ENCODE peak calls at places on chromosome 1, in four cellular contexts. P, Y, A and S are unnamed samples. For H3K4me1, the result is how much of the 10 kb centered on the place peaks cover.

GRCh38 chr1:169890761-169891538 is 2.7 kb downstream of the SCYL3 start:
- DNase-seq in P (no peak), A (no peak), Y (no peak), S (no peak)

GRCh38 chr1:37616330-37616729 is 18.4 kb downstream of the RSPO1 start:
- DNase-seq in A (no peak), P (no peak), Y (no peak), S (no peak)

GRCh38 chr1:218412181-218412580 is 67.0 kb downstream of the TGFB2 start:
- DNase-seq in A (no peak), Y (no peak), P (no peak), S (no peak)

GRCh38 chr1:58584082-58584895 is 7.2 kb upstream of the TACSTD2 start:
- DNase-seq in A (no peak), P (peak), Y (peak), S (no peak)

GRCh38 chr1:78607334-78607927 is 12.8 kb upstream of the IFI44L start:
- DNase-seq in Y (no peak), A (no peak), P (no peak), S (no peak)

GRCh38 chr1:117828206-117828605 is 101.2 kb downstream of the GDAP2 start:
- DNase-seq in Y (peak), A (peak), P (no peak), S (no peak)

GRCh38 chr1:11051781-11052510 is 4.9 kb upstream of the MASP2 start:
- DNase-seq in A (no peak), P (no peak), Y (no peak), S (no peak)

GRCh38 chr1:214859647-214860046 is 222.9 kb upstream of the KCNK2 start:
- DNase-seq in A (peak), Y (no peak), P (no peak), S (no peak)

GRCh38 chr1:184888505-184888904 is 85.8 kb downstream of the NIBAN1 start:
- DNase-seq in P (no peak), Y (no peak), A (no peak), S (no peak)

GRCh38 chr1:155969377-155969791 is 9.0 kb downstream of the ARHGEF2 start:
- DNase-seq in A (peak), P (no peak), Y (no peak), S (no peak)

GRCh38 chr1:221630236-221630635 is 111.7 kb downstream of the DUSP10 start:
- DNase-seq in A (no peak), P (no peak), Y (no peak), S (no peak)

GRCh38 chr1:17224434-17224833 is 19.5 kb downstream of the PADI1 start:
- DNase-seq in A (no peak), P (no peak), Y (no peak), S (no peak)

GRCh38 chr1:46612937-46613660 is 3.5 kb downstream of the MOB3C start:
- DNase-seq in P (no peak), A (peak), Y (peak), S (no peak)
- TF ChIP-seq POLR2A in P (no peak), A (no peak), Y (no peak), S (no peak)

GRCh38 chr1:2535455-2535854 is 5.4 kb upstream of the HES5 start:
- DNase-seq in P (no peak), A (peak), Y (no peak), S (no peak)
- H3K4me1 ChIP-seq in P (half or more), A (under half), Y (under half), S (under half)

GRCh38 chr1:188023206-188023605 is 1194.5 kb downstream of the PLA2G4A start:
- DNase-seq in A (no peak), P (no peak), Y (no peak), S (no peak)

GRCh38 chr1:188022661-188023060 is 1193.9 kb downstream of the PLA2G4A start:
- DNase-seq in Y (no peak), P (no peak), A (no peak), S (no peak)

DNA sequence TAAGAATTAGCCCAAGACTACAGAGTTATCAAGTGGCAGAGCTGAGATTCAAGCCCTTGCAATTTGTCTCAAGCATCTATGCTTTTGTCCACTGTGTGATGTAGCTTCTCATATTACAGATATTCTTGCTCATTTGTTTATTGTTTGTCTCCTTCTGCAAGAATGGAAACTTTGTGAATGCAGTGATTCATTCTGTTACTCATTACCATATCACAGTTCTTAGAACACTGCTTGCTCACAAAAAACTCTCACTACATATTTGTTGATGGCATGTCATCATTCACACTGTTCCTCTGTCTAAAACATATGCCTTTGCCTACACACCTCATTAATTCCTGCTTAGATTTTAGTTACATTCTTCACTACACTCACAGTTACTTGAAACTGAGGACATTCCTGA is 1198.9 kb downstream of the PLA2G4A start:
- DNase-seq in P (no peak), Y (no peak), A (no peak), S (no peak)
- TF ChIP-seq EP300 in P (no peak), Y (no peak), A (no peak), S (no peak)

GRCh38 chr1:173476664-173477285 is 360 bp upstream of the PRDX6 start:
- DNase-seq in Y (peak), P (peak), A (peak), S (peak)
- TF ChIP-seq POLR2A in Y (peak), P (no peak), A (no peak), S (peak)

GRCh38 chr1:160623860-160624259 is 23.0 kb downstream of the SLAMF1 start:
- DNase-seq in P (no peak), Y (no peak), A (no peak), S (peak)
- H3K4me1 ChIP-seq in P (under half), Y (under half), A (under half), S (under half)

DNA sequence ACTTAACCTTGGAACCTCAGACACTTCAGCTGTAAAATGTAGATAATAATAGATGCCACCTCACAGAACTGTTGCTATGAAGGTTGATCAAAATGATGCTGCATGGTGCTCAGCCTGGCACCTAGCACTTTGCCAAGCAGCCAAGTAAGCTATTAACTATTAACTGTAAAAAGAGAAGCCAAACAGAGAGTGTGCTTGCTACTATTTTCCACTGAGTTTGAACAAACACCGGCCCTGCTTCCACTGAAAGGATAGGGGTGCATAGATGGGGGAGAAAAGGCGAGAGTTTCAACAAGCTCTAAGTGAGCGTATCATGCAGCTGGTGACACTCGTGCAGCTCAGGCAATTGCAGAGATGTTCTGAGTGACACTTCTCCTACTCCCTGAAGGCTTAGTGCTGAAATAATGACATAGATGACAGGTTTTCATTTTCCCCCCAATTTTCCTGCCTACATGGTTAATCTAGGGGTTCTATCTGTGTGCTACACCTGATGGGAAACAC is 78.2 kb downstream of the GPR88 start:
- DNase-seq in Y (no peak), A (no peak), P (no peak), S (no peak)
- TF ChIP-seq EP300 in Y (no peak), A (no peak), P (no peak), S (no peak)